ENCODE peak calls at places on chromosomes 1 and 21, in eight cellular contexts. B is right cardiac atrium, P is GM23248, I is BJ, E is AG04450, H is A549, C is SJSA1, G is fibroblast of pulmonary artery. S is an unnamed sample.

GRCh38 chr1:195745170-195746009 is 862.9 kb downstream of the KCNT2 start:
- DNase-seq in B (no peak), P (peak; percentile 50), I (no peak), E (no peak), H (no peak), C (no peak), G (no peak), S (no peak)

GRCh38 chr21:45539046-45539795 is 3.0 kb downstream of the SLC19A1 start:
- DNase-seq in B (peak; percentile 46), P (no peak), I (no peak), E (no peak), H (no peak), C (no peak), G (no peak), S (no peak)

GRCh38 chr1:33032126-33032869 is 4.4 kb downstream of the AK2 start:
- DNase-seq in B (no peak), P (peak; percentile 33), I (no peak), E (no peak), H (no peak), C (no peak), G (no peak), S (no peak)

GRCh38 chr21:46661211-46661625 is 25.7 kb downstream of the PRMT2 start:
- DNase-seq in B (peak; percentile 89), P (peak; percentile 97), I (no peak), E (peak; percentile 54), H (no peak), C (peak; percentile 63), G (peak; percentile 87), S (peak; percentile 73)

GRCh38 chr1:156177918-156178654 is 15.8 kb upstream of the SLC25A44 start:
- DNase-seq in B (no peak), P (no peak), I (no peak), E (no peak), H (no peak), C (no peak), G (no peak), S (no peak)

GRCh38 chr21:30146558-30147282 is 19.9 kb downstream of the CLDN17 start:
- DNase-seq in B (no peak), P (no peak), I (no peak), E (no peak), H (no peak), C (no peak), G (no peak), S (no peak)

GRCh38 chr1:47678464-47678980 is 240.7 kb downstream of the FOXD2 start:
- DNase-seq in B (no peak), P (no peak), I (no peak), E (no peak), H (no peak), C (no peak), G (no peak), S (no peak)

GRCh38 chr1:54808443-54809207 is 7.5 kb upstream of the TTC22 start:
- DNase-seq in B (no peak), P (no peak), I (no peak), E (no peak), H (peak; percentile 14), C (no peak), G (no peak), S (no peak)

GRCh38 chr1:243715285-243715684 is 134.8 kb downstream of the AKT3 start:
- DNase-seq in B (no peak), P (peak; percentile 65), I (no peak), E (no peak), H (no peak), C (no peak), G (peak; percentile 44), S (no peak)

GRCh38 chr1:151372411-151372934 is at the start of gene SELENBP1:
- DNase-seq in B (peak; percentile 95), P (peak; percentile 72), I (no peak), E (peak; percentile 38), H (peak; percentile 68), C (peak; percentile 76), G (peak; percentile 82), S (peak; percentile 62)

GRCh38 chr1:243539636-243540035 is 283.8 kb downstream of the SDCCAG8 start:
- DNase-seq in B (no peak), P (peak; percentile 31), I (no peak), E (no peak), H (no peak), C (no peak), G (peak; percentile 9), S (no peak)

GRCh38 chr21:15257646-15258045 is 192.8 kb upstream of the NRIP1 start:
- DNase-seq in B (no peak), P (no peak), I (no peak), E (no peak), H (no peak), C (no peak), G (no peak), S (no peak)

GRCh38 chr1:15938628-15939161 is 37.2 kb downstream of the ZBTB17 start:
- DNase-seq in B (no peak), P (no peak), I (no peak), E (no peak), H (no peak), C (no peak), G (no peak), S (no peak)

GRCh38 chr1:40305451-40305850 is 11.6 kb downstream of the COL9A2 start:
- DNase-seq in B (no peak), P (peak; percentile 30), I (no peak), E (no peak), H (no peak), C (no peak), G (no peak), S (no peak)

GRCh38 chr21:42218836-42219605 is at the start of gene ABCG1:
- DNase-seq in B (peak; percentile 76), P (peak; percentile 20), I (no peak), E (no peak), H (no peak), C (no peak), G (peak; percentile 33), S (peak; percentile 33)

GRCh38 chr1:60620107-60620506 is 462.3 kb upstream of the NFIA start:
- DNase-seq in B (peak; percentile 46), P (no peak), I (no peak), E (no peak), H (no peak), C (no peak), G (no peak), S (no peak)

GRCh38 chr1:86913399-86913895 is 479 bp downstream of the SELENOF start:
- DNase-seq in B (no peak), P (peak; percentile 78), I (no peak), E (no peak), H (peak; percentile 2), C (no peak), G (peak; percentile 46), S (peak; percentile 24)

GRCh38 chr1:26500488-26501175 is 28.4 kb downstream of the HMGN2 start:
- DNase-seq in B (peak; percentile 95), P (peak; percentile 85), I (no peak), E (peak; percentile 15), H (peak; percentile 85), C (peak; percentile 92), G (no peak), S (peak; percentile 92)

GRCh38 chr21:31552826-31553225 is 106.7 kb upstream of the SOD1 start:
- DNase-seq in B (no peak), P (no peak), I (no peak), E (no peak), H (no peak), C (no peak), G (no peak), S (no peak)

GRCh38 chr1:40951943-40952743 is 27.4 kb upstream of the CTPS1 start:
- DNase-seq in B (peak; percentile 86), P (peak; percentile 63), I (no peak), E (no peak), H (peak; percentile 67), C (peak; percentile 68), G (peak; percentile 57), S (peak; percentile 44)

GRCh38 chr1:235008239-235008638 is 120.4 kb downstream of the TOMM20 start:
- DNase-seq in B (no peak), P (no peak), I (no peak), E (no peak), H (no peak), C (peak; percentile 52), G (peak; percentile 53), S (no peak)

GRCh38 chr1:44327679-44328491 is 27.2 kb downstream of the ERI3 start:
- DNase-seq in B (peak; percentile 93), P (peak; percentile 100), I (peak; percentile 99), E (peak; percentile 98), H (peak; percentile 97), C (peak; percentile 97), G (peak; percentile 100), S (peak; percentile 98)
- H3K4me3 ChIP-seq in B (no peak overlapping the region), P (peak overlapping the region; percentile 20), I (no peak overlapping the region), E (no peak overlapping the region), H (no peak overlapping the region), C (no peak overlapping the region), G (no peak overlapping the region), S (no peak overlapping the region)

DNA sequence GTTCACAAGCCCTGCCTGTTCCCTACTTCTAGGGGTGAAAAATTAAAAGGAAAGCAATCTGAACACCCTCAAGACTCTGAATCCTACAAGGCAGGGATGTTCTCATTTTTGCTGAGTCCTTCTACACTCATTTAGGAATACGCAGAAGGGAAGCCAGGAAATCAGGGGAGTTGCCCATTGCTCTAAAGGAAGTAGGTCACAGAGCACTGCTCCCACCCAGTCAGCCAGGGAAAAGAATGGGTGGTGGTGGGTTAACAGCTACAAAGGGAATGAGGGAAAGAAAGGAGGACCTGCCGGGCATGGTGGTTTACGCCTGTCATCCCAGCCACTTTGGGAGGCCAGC is 2.4 kb upstream of the CTTNBP2NL start:
- DNase-seq in B (peak; percentile 73), P (peak; percentile 63), I (no peak), E (no peak), H (no peak), C (peak; percentile 45), G (peak; percentile 82), S (peak; percentile 12)
- H3K4me3 ChIP-seq in B (no peak overlapping the region), P (peak overlapping the region; percentile 47), I (no peak overlapping the region), E (no peak overlapping the region), H (peak overlapping the region; percentile 28), C (peak overlapping the region; percentile 9), G (no peak overlapping the region), S (no peak overlapping the region)

DNA sequence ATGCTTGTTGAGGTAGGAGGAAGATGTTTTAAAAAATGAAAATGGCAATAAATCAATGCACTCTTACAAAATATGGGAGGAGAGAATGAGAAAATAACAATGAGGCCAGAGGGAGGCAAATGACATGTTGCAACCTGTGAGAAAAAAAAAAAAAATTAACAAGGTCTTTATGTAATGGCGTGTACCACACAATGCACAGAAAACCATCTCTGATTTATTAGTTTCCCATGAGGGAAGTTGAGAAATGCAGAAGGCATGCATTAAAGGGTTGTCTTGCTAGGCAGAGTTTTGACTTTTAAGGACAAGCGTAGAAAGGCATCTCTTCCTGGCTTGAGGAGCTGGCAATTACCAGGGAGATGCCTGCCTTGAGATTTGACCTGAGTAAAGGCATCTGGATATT is 419.0 kb downstream of the DISC1 start:
- DNase-seq in B (no peak), P (no peak), I (no peak), E (no peak), H (no peak), C (no peak), G (no peak), S (no peak)
- H3K4me3 ChIP-seq in B (no peak overlapping the region), P (no peak overlapping the region), I (no peak overlapping the region), E (no peak overlapping the region), H (no peak overlapping the region), C (no peak overlapping the region), G (no peak overlapping the region), S (no peak overlapping the region)

DNA sequence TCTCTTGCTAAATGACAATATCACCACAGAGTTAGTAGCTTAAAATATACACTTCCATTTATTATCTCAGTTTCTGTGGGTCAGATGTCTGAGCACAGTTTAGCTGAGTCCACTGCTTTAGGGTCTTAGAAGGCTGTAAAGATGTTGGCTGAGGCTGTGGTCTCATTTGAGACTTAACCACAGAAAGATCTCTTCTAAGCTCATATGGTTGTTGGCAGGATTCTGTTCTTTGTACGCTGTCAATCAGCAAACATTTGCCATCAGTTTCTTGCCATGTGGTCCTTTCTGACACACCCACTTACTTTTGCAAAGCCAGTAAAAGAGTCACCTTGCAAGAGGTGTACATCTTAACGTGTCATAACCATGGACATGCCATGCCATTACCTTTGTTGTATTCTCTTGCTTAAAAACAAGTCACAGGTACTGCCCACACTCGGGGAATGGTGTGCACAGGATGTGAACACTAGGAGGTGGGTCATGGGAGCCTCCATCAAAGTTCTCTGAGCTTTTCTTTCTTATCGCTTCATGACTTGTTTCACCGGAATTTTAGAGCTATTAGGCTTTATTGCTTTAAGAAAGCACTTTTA is 18.7 kb downstream of the DYRK1A start:
- DNase-seq in B (no peak), P (no peak), I (no peak), E (no peak), H (no peak), C (no peak), G (no peak), S (no peak)
- H3K4me3 ChIP-seq in B (no peak overlapping the region), P (no peak overlapping the region), I (no peak overlapping the region), E (no peak overlapping the region), H (no peak overlapping the region), C (no peak overlapping the region), G (no peak overlapping the region), S (no peak overlapping the region)

S was measured in MG63.